ENCODE peak calls at places on chromosomes 7 and 10, in six cellular contexts. N is ureter, W is lower leg skin, T is AG08396, G is posterior cingulate gyrus, I is tibial nerve. F is an unnamed sample.
A peak's percentile ranks its signal among the peaks of the same experiment; 100 is the strongest.

GRCh38 chr10:110556296-110556695 is 11.2 kb upstream of the SMC3 start:
- DNase-seq in N (no peak), W (no peak), T (no peak), G (no peak), I (no peak), F (no peak)

GRCh38 chr7:158784270-158784669 is 45.0 kb downstream of the ESYT2 start:
- DNase-seq in N (no peak), W (no peak), T (no peak), G (no peak), I (no peak), F (no peak)

GRCh38 chr10:22103701-22104100 is 100.2 kb upstream of the DNAJC1 start:
- DNase-seq in N (no peak), W (no peak), T (no peak), G (no peak), I (no peak), F (no peak)

GRCh38 chr10:133452453-133452852 is 1.3 kb upstream of the SCART1 start:
- DNase-seq in N (no peak), W (no peak), T (no peak), G (no peak), I (no peak), F (no peak)

GRCh38 chr7:24757799-24758275 is 573 bp upstream of the GSDME start:
- DNase-seq in N (no peak), W (peak; percentile 88), T (peak; percentile 68), G (no peak), I (no peak), F (no peak)

GRCh38 chr7:128092221-128092620 is 61.0 kb upstream of the LRRC4 start:
- DNase-seq in N (no peak), W (no peak), T (no peak), G (no peak), I (no peak), F (no peak)

GRCh38 chr7:14835399-14835798 is 67.2 kb downstream of the DGKB start:
- DNase-seq in N (no peak), W (no peak), T (no peak), G (no peak), I (no peak), F (no peak)

GRCh38 chr7:80468931-80469714 is 42.7 kb downstream of the GNAT3 start:
- DNase-seq in N (no peak), W (no peak), T (no peak), G (no peak), I (no peak), F (no peak)

GRCh38 chr7:74174606-74175082 is 488 bp downstream of the EIF4H start:
- DNase-seq in N (peak; percentile 48), W (peak; percentile 91), T (peak; percentile 41), G (peak; percentile 41), I (no peak), F (peak; percentile 32)

GRCh38 chr7:2734084-2734601 is 46.1 kb downstream of the AMZ1 start:
- DNase-seq in N (peak; percentile 35), W (peak; percentile 48), T (no peak), G (no peak), I (no peak), F (no peak)

GRCh38 chr10:105952153-105952552 is 1212.4 kb downstream of the SORCS1 start:
- DNase-seq in N (peak; percentile 44), W (no peak), T (no peak), G (no peak), I (no peak), F (peak; percentile 9)

GRCh38 chr10:60367431-60367830 is 22.2 kb downstream of the ANK3 start:
- DNase-seq in N (no peak), W (no peak), T (no peak), G (no peak), I (no peak), F (no peak)

GRCh38 chr7:72785166-72785955 is 42.6 kb downstream of the TYW1B start:
- DNase-seq in N (no peak), W (no peak), T (no peak), G (no peak), I (no peak), F (no peak)

GRCh38 chr7:18978108-18978495 is 139.3 kb downstream of the TWIST1 start:
- DNase-seq in N (no peak), W (no peak), T (peak; percentile 65), G (no peak), I (no peak), F (no peak)

GRCh38 chr10:133143546-133143945 is 16.5 kb upstream of the KNDC1 start:
- DNase-seq in N (no peak), W (no peak), T (no peak), G (no peak), I (no peak), F (no peak)

GRCh38 chr10:131554821-131555220 is 243.3 kb upstream of the TCERG1L start:
- DNase-seq in N (no peak), W (no peak), T (no peak), G (no peak), I (no peak), F (no peak)

GRCh38 chr7:76069238-76069638 is 21.3 kb downstream of the MDH2 start:
- DNase-seq in N (peak; percentile 88), W (no peak), T (peak; percentile 81), G (peak; percentile 78), I (no peak), F (no peak)

GRCh38 chr7:28347964-28348363 is 64.4 kb upstream of the CREB5 start:
- DNase-seq in N (no peak), W (no peak), T (no peak), G (no peak), I (no peak), F (no peak)

GRCh38 chr7:98434087-98434486 is 33.2 kb upstream of the BAIAP2L1 start:
- DNase-seq in N (no peak), W (no peak), T (no peak), G (no peak), I (no peak), F (no peak)

GRCh38 chr7:41047789-41048191 is 655.1 kb downstream of the INHBA start:
- DNase-seq in N (no peak), W (no peak), T (peak; percentile 21), G (no peak), I (no peak), F (no peak)